ENCODE peak calls at places on chromosomes 1 and 21, in eight cellular contexts. One of them, this sample, is unnamed. For H3K4me1, the result is how much of the 10 kb centered on the place peaks cover.

GRCh38 chr21:34867785-34868184 is 181.3 kb downstream of the RUNX1 start:
- DNase-seq in HepG2: no peak
- DNase-seq in fibroblast of lung: no peak
- DNase-seq in effector memory CD4-positive, alpha-beta T cell: no peak
- DNase-seq in transverse colon: no peak
- DNase-seq in prostate gland: no peak
- DNase-seq in GM23248: no peak
- DNase-seq in left ventricle myocardium inferior: no peak
- DNase-seq in this sample: no peak

GRCh38 chr1:65965112-65965511 is 172.4 kb downstream of the PDE4B start:
- DNase-seq in HepG2: no peak
- DNase-seq in fibroblast of lung: no peak
- DNase-seq in effector memory CD4-positive, alpha-beta T cell: no peak
- DNase-seq in transverse colon: no peak
- DNase-seq in prostate gland: no peak
- DNase-seq in GM23248: no peak
- DNase-seq in left ventricle myocardium inferior: no peak
- DNase-seq in this sample: no peak

GRCh38 chr1:195828322-195828721 is 779.9 kb downstream of the KCNT2 start:
- DNase-seq in HepG2: no peak
- DNase-seq in fibroblast of lung: no peak
- DNase-seq in effector memory CD4-positive, alpha-beta T cell: no peak
- DNase-seq in transverse colon: no peak
- DNase-seq in prostate gland: no peak
- DNase-seq in GM23248: no peak
- DNase-seq in left ventricle myocardium inferior: no peak
- DNase-seq in this sample: no peak

GRCh38 chr1:17621691-17622090 is 82.2 kb downstream of the ARHGEF10L start:
- DNase-seq in HepG2: no peak
- DNase-seq in fibroblast of lung: no peak
- DNase-seq in effector memory CD4-positive, alpha-beta T cell: no peak
- DNase-seq in transverse colon: no peak
- DNase-seq in prostate gland: no peak
- DNase-seq in GM23248: no peak
- DNase-seq in left ventricle myocardium inferior: no peak
- DNase-seq in this sample: no peak

GRCh38 chr1:99277066-99277465 is 12.8 kb downstream of the PLPPR4 start:
- DNase-seq in HepG2: peak
- DNase-seq in fibroblast of lung: no peak
- DNase-seq in effector memory CD4-positive, alpha-beta T cell: no peak
- DNase-seq in transverse colon: no peak
- DNase-seq in prostate gland: no peak
- DNase-seq in GM23248: no peak
- DNase-seq in left ventricle myocardium inferior: no peak
- DNase-seq in this sample: no peak

GRCh38 chr1:86703696-86704455 is 500 bp upstream of the SH3GLB1 start:
- DNase-seq in HepG2: peak
- DNase-seq in fibroblast of lung: no peak
- DNase-seq in effector memory CD4-positive, alpha-beta T cell: no peak
- DNase-seq in transverse colon: no peak
- DNase-seq in prostate gland: no peak
- DNase-seq in GM23248: peak
- DNase-seq in left ventricle myocardium inferior: no peak
- DNase-seq in this sample: no peak

GRCh38 chr1:11749203-11749689 is 12.7 kb upstream of the C1orf167 start:
- DNase-seq in HepG2: peak
- DNase-seq in fibroblast of lung: peak
- DNase-seq in effector memory CD4-positive, alpha-beta T cell: no peak
- DNase-seq in transverse colon: peak
- DNase-seq in prostate gland: peak
- DNase-seq in GM23248: peak
- DNase-seq in left ventricle myocardium inferior: peak
- DNase-seq in this sample: no peak

GRCh38 chr1:3540876-3541275 is 70.4 kb downstream of the MEGF6 start:
- DNase-seq in HepG2: no peak
- DNase-seq in fibroblast of lung: no peak
- DNase-seq in effector memory CD4-positive, alpha-beta T cell: no peak
- DNase-seq in transverse colon: no peak
- DNase-seq in prostate gland: no peak
- DNase-seq in GM23248: no peak
- DNase-seq in left ventricle myocardium inferior: no peak
- DNase-seq in this sample: no peak

GRCh38 chr21:31753949-31754348 is 22.0 kb upstream of the SCAF4 start:
- DNase-seq in HepG2: no peak
- DNase-seq in fibroblast of lung: no peak
- DNase-seq in effector memory CD4-positive, alpha-beta T cell: no peak
- DNase-seq in transverse colon: no peak
- DNase-seq in prostate gland: no peak
- DNase-seq in GM23248: no peak
- DNase-seq in left ventricle myocardium inferior: no peak
- DNase-seq in this sample: no peak

GRCh38 chr1:34721241-34721640 is 33.6 kb upstream of the GJB5 start:
- DNase-seq in HepG2: no peak
- DNase-seq in fibroblast of lung: no peak
- DNase-seq in effector memory CD4-positive, alpha-beta T cell: no peak
- DNase-seq in transverse colon: no peak
- DNase-seq in prostate gland: no peak
- DNase-seq in GM23248: no peak
- DNase-seq in left ventricle myocardium inferior: no peak
- DNase-seq in this sample: no peak

GRCh38 chr1:1777950-1778826 is at the start of gene NADK:
- DNase-seq in HepG2: no peak
- DNase-seq in fibroblast of lung: peak
- DNase-seq in effector memory CD4-positive, alpha-beta T cell: peak
- DNase-seq in transverse colon: peak
- DNase-seq in prostate gland: peak
- DNase-seq in GM23248: peak
- DNase-seq in left ventricle myocardium inferior: peak
- DNase-seq in this sample: no peak

GRCh38 chr1:1775364-1776226 is 2.7 kb downstream of the NADK start:
- DNase-seq in HepG2: no peak
- DNase-seq in fibroblast of lung: no peak
- DNase-seq in effector memory CD4-positive, alpha-beta T cell: no peak
- DNase-seq in transverse colon: no peak
- DNase-seq in prostate gland: no peak
- DNase-seq in GM23248: no peak
- DNase-seq in left ventricle myocardium inferior: no peak
- DNase-seq in this sample: no peak

GRCh38 chr1:1778827-1779675 is 781 bp upstream of the NADK start:
- DNase-seq in HepG2: peak
- DNase-seq in fibroblast of lung: no peak
- DNase-seq in effector memory CD4-positive, alpha-beta T cell: peak
- DNase-seq in transverse colon: peak
- DNase-seq in prostate gland: peak
- DNase-seq in GM23248: peak
- DNase-seq in left ventricle myocardium inferior: peak
- DNase-seq in this sample: peak

GRCh38 chr1:1776672-1777393 is 1.4 kb downstream of the NADK start:
- DNase-seq in HepG2: no peak
- DNase-seq in fibroblast of lung: no peak
- DNase-seq in effector memory CD4-positive, alpha-beta T cell: no peak
- DNase-seq in transverse colon: no peak
- DNase-seq in prostate gland: no peak
- DNase-seq in GM23248: no peak
- DNase-seq in left ventricle myocardium inferior: no peak
- DNase-seq in this sample: no peak

GRCh38 chr1:1777510-1777909 is 760 bp downstream of the NADK start:
- DNase-seq in HepG2: no peak
- DNase-seq in fibroblast of lung: peak
- DNase-seq in effector memory CD4-positive, alpha-beta T cell: no peak
- DNase-seq in transverse colon: no peak
- DNase-seq in prostate gland: no peak
- DNase-seq in GM23248: peak
- DNase-seq in left ventricle myocardium inferior: peak
- DNase-seq in this sample: peak
- H3K4me1 ChIP-seq in HepG2: half or more
- H3K4me1 ChIP-seq in fibroblast of lung: under half
- H3K4me1 ChIP-seq in effector memory CD4-positive, alpha-beta T cell: under half
- H3K4me1 ChIP-seq in transverse colon: half or more
- H3K4me1 ChIP-seq in prostate gland: under half
- H3K4me1 ChIP-seq in GM23248: under half
- H3K4me1 ChIP-seq in left ventricle myocardium inferior: half or more
- H3K4me1 ChIP-seq in this sample: under half

DNA sequence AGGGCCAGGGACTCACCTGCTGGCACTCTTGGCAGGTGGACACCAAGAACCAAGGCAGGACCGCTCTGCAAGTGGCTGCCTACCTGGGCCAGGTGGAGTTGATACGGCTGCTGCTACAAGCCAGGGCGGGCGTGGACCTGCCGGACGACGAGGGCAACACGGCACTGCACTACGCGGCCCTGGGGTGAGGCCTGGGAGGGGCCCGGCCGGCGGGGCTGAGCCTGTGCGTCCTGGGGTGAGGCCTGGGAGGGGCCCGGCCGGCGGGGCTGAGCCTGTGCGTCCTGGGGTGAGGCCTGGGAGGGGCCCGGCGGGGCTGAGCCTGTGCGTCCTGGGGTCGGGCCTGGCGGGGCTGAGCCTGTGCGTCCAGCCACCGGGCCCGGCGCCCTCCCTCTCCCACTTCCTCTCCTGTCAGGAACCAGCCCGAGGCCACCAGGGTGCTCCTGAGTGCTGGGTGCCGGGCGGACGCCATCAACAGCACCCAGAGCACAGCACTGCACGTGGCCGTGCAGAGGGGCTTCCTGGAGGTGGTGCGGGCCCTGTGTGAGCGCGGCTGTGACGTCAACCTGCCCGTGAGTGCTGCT is 4.6 kb upstream of the MMP23B start:
- DNase-seq in HepG2: no peak
- DNase-seq in fibroblast of lung: no peak
- DNase-seq in effector memory CD4-positive, alpha-beta T cell: no peak
- DNase-seq in transverse colon: peak
- DNase-seq in prostate gland: no peak
- DNase-seq in GM23248: no peak
- DNase-seq in left ventricle myocardium inferior: no peak
- DNase-seq in this sample: no peak
- H3K27ac ChIP-seq in HepG2: no peak
- H3K27ac ChIP-seq in fibroblast of lung: no peak
- H3K27ac ChIP-seq in effector memory CD4-positive, alpha-beta T cell: no peak
- H3K27ac ChIP-seq in transverse colon: peak
- H3K27ac ChIP-seq in prostate gland: no peak
- H3K27ac ChIP-seq in GM23248: no peak
- H3K27ac ChIP-seq in left ventricle myocardium inferior: no peak
- H3K27ac ChIP-seq in this sample: no peak

GRCh38 chr1:94907161-94907560 is 19.7 kb downstream of the CNN3 start:
- DNase-seq in HepG2: no peak
- DNase-seq in fibroblast of lung: no peak
- DNase-seq in effector memory CD4-positive, alpha-beta T cell: no peak
- DNase-seq in transverse colon: no peak
- DNase-seq in prostate gland: no peak
- DNase-seq in GM23248: no peak
- DNase-seq in left ventricle myocardium inferior: no peak
- DNase-seq in this sample: no peak
- H3K4me1 ChIP-seq in HepG2: under half
- H3K4me1 ChIP-seq in fibroblast of lung: under half
- H3K4me1 ChIP-seq in effector memory CD4-positive, alpha-beta T cell: under half
- H3K4me1 ChIP-seq in transverse colon: under half
- H3K4me1 ChIP-seq in prostate gland: under half
- H3K4me1 ChIP-seq in GM23248: under half
- H3K4me1 ChIP-seq in left ventricle myocardium inferior: half or more
- H3K4me1 ChIP-seq in this sample: under half

GRCh38 chr1:202155478-202156021 is 4.9 kb downstream of the PTPN7 start:
- DNase-seq in HepG2: no peak
- DNase-seq in fibroblast of lung: no peak
- DNase-seq in effector memory CD4-positive, alpha-beta T cell: peak
- DNase-seq in transverse colon: peak
- DNase-seq in prostate gland: no peak
- DNase-seq in GM23248: peak
- DNase-seq in left ventricle myocardium inferior: peak
- DNase-seq in this sample: no peak

GRCh38 chr1:202154766-202155477 is 5.5 kb downstream of the PTPN7 start:
- DNase-seq in HepG2: peak
- DNase-seq in fibroblast of lung: peak
- DNase-seq in effector memory CD4-positive, alpha-beta T cell: peak
- DNase-seq in transverse colon: peak
- DNase-seq in prostate gland: no peak
- DNase-seq in GM23248: peak
- DNase-seq in left ventricle myocardium inferior: no peak
- DNase-seq in this sample: no peak

GRCh38 chr1:202154148-202154765 is 6.1 kb downstream of the PTPN7 start:
- DNase-seq in HepG2: no peak
- DNase-seq in fibroblast of lung: no peak
- DNase-seq in effector memory CD4-positive, alpha-beta T cell: no peak
- DNase-seq in transverse colon: no peak
- DNase-seq in prostate gland: no peak
- DNase-seq in GM23248: no peak
- DNase-seq in left ventricle myocardium inferior: no peak
- DNase-seq in this sample: no peak

GRCh38 chr1:202157945-202158344 is 2.5 kb downstream of the PTPN7 start:
- DNase-seq in HepG2: no peak
- DNase-seq in fibroblast of lung: no peak
- DNase-seq in effector memory CD4-positive, alpha-beta T cell: no peak
- DNase-seq in transverse colon: no peak
- DNase-seq in prostate gland: no peak
- DNase-seq in GM23248: no peak
- DNase-seq in left ventricle myocardium inferior: no peak
- DNase-seq in this sample: no peak

DNA sequence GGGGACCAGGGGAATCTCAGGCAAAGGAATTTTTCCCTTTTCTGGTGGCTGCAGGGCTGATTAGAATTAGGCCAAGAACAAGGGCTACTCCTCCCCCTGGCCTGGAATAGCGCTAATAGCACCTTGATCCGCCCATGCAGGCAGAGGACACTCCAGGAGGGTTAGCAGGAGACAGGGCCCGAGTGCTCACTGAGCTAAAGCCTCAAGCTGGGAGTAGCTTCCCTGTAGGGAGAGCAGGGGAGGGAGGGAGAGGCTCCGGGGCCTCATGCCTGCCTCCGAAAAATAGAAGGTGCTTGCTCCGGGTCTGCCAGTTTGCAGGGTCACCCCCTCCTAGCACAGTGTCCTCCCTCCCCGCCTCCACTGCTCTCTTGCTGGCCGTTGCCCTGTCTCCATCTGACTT is 3.8 kb downstream of the PTPN7 start:
- DNase-seq in HepG2: no peak
- DNase-seq in fibroblast of lung: no peak
- DNase-seq in effector memory CD4-positive, alpha-beta T cell: no peak
- DNase-seq in transverse colon: no peak
- DNase-seq in prostate gland: no peak
- DNase-seq in GM23248: no peak
- DNase-seq in left ventricle myocardium inferior: no peak
- DNase-seq in this sample: no peak
- H3K27ac ChIP-seq in HepG2: no peak
- H3K27ac ChIP-seq in fibroblast of lung: no peak
- H3K27ac ChIP-seq in effector memory CD4-positive, alpha-beta T cell: no peak
- H3K27ac ChIP-seq in transverse colon: no peak
- H3K27ac ChIP-seq in prostate gland: no peak
- H3K27ac ChIP-seq in GM23248: no peak
- H3K27ac ChIP-seq in left ventricle myocardium inferior: no peak
- H3K27ac ChIP-seq in this sample: no peak